ENCODE peak calls at places on chromosome 7, in nine cellular contexts. One of them, this sample, is unnamed.

GRCh38 chr7:158276414-158277218 is 311.0 kb downstream of the PTPRN2 start:
- DNase-seq in stimulated activated CD4-positive, alpha-beta T cell treated with anti-CD3 and anti-CD28 coated beads, Interleukin-2, amount 100 ng/mL, for 24 hours: no peak
- DNase-seq in HCT116: no peak
- DNase-seq in ureter: no peak
- DNase-seq in iPS-NIHi11: no peak
- DNase-seq in suprapubic skin: peak
- DNase-seq in stimulated activated CD8-positive, alpha-beta memory T cell treated with anti-CD3 and anti-CD28 coated beads, Interleukin-2, amount 100 ng/mL, for 48 hours: no peak
- DNase-seq in EH: no peak
- DNase-seq in posterior cingulate gyrus: no peak
- DNase-seq in this sample: no peak

GRCh38 chr7:1654738-1655490 is 15.2 kb upstream of the ELFN1 start:
- DNase-seq in EH: no peak
- DNase-seq in iPS-NIHi11: no peak
- DNase-seq in suprapubic skin: no peak
- DNase-seq in stimulated activated CD8-positive, alpha-beta memory T cell treated with anti-CD3 and anti-CD28 coated beads, Interleukin-2, amount 100 ng/mL, for 48 hours: no peak
- DNase-seq in ureter: no peak
- DNase-seq in HCT116: no peak
- DNase-seq in posterior cingulate gyrus: no peak
- DNase-seq in stimulated activated CD4-positive, alpha-beta T cell treated with anti-CD3 and anti-CD28 coated beads, Interleukin-2, amount 100 ng/mL, for 24 hours: no peak
- DNase-seq in this sample: no peak

GRCh38 chr7:112084506-112084905 is 121.7 kb downstream of the DOCK4 start:
- DNase-seq in stimulated activated CD4-positive, alpha-beta T cell treated with anti-CD3 and anti-CD28 coated beads, Interleukin-2, amount 100 ng/mL, for 24 hours: no peak
- DNase-seq in HCT116: no peak
- DNase-seq in EH: peak
- DNase-seq in posterior cingulate gyrus: no peak
- DNase-seq in stimulated activated CD8-positive, alpha-beta memory T cell treated with anti-CD3 and anti-CD28 coated beads, Interleukin-2, amount 100 ng/mL, for 48 hours: no peak
- DNase-seq in iPS-NIHi11: no peak
- DNase-seq in ureter: no peak
- DNase-seq in suprapubic skin: no peak
- DNase-seq in this sample: no peak

GRCh38 chr7:96316949-96317348 is 4.9 kb downstream of the SLC25A13 start:
- DNase-seq in posterior cingulate gyrus: no peak
- DNase-seq in suprapubic skin: no peak
- DNase-seq in ureter: no peak
- DNase-seq in EH: no peak
- DNase-seq in stimulated activated CD8-positive, alpha-beta memory T cell treated with anti-CD3 and anti-CD28 coated beads, Interleukin-2, amount 100 ng/mL, for 48 hours: no peak
- DNase-seq in HCT116: no peak
- DNase-seq in stimulated activated CD4-positive, alpha-beta T cell treated with anti-CD3 and anti-CD28 coated beads, Interleukin-2, amount 100 ng/mL, for 24 hours: no peak
- DNase-seq in iPS-NIHi11: no peak
- DNase-seq in this sample: no peak

GRCh38 chr7:79406371-79406770 is 47.1 kb downstream of the MAGI2 start:
- DNase-seq in iPS-NIHi11: no peak
- DNase-seq in ureter: no peak
- DNase-seq in EH: peak
- DNase-seq in posterior cingulate gyrus: no peak
- DNase-seq in HCT116: no peak
- DNase-seq in stimulated activated CD4-positive, alpha-beta T cell treated with anti-CD3 and anti-CD28 coated beads, Interleukin-2, amount 100 ng/mL, for 24 hours: no peak
- DNase-seq in suprapubic skin: no peak
- DNase-seq in stimulated activated CD8-positive, alpha-beta memory T cell treated with anti-CD3 and anti-CD28 coated beads, Interleukin-2, amount 100 ng/mL, for 48 hours: no peak
- DNase-seq in this sample: no peak

GRCh38 chr7:73866446-73866767 is 5.4 kb downstream of the TMEM270 start:
- DNase-seq in ureter: no peak
- DNase-seq in EH: no peak
- DNase-seq in suprapubic skin: no peak
- DNase-seq in HCT116: no peak
- DNase-seq in stimulated activated CD4-positive, alpha-beta T cell treated with anti-CD3 and anti-CD28 coated beads, Interleukin-2, amount 100 ng/mL, for 24 hours: no peak
- DNase-seq in posterior cingulate gyrus: no peak
- DNase-seq in iPS-NIHi11: no peak
- DNase-seq in stimulated activated CD8-positive, alpha-beta memory T cell treated with anti-CD3 and anti-CD28 coated beads, Interleukin-2, amount 100 ng/mL, for 48 hours: no peak
- DNase-seq in this sample: no peak

GRCh38 chr7:36979810-36980248 is 255.5 kb upstream of the AOAH start:
- DNase-seq in stimulated activated CD4-positive, alpha-beta T cell treated with anti-CD3 and anti-CD28 coated beads, Interleukin-2, amount 100 ng/mL, for 24 hours: no peak
- DNase-seq in ureter: no peak
- DNase-seq in suprapubic skin: no peak
- DNase-seq in stimulated activated CD8-positive, alpha-beta memory T cell treated with anti-CD3 and anti-CD28 coated beads, Interleukin-2, amount 100 ng/mL, for 48 hours: no peak
- DNase-seq in posterior cingulate gyrus: no peak
- DNase-seq in HCT116: no peak
- DNase-seq in iPS-NIHi11: no peak
- DNase-seq in EH: no peak
- DNase-seq in this sample: no peak

GRCh38 chr7:28078036-28078901 is 102.3 kb downstream of the JAZF1 start:
- DNase-seq in stimulated activated CD4-positive, alpha-beta T cell treated with anti-CD3 and anti-CD28 coated beads, Interleukin-2, amount 100 ng/mL, for 24 hours: peak
- DNase-seq in iPS-NIHi11: peak
- DNase-seq in ureter: no peak
- DNase-seq in EH: peak
- DNase-seq in suprapubic skin: no peak
- DNase-seq in HCT116: peak
- DNase-seq in posterior cingulate gyrus: peak
- DNase-seq in stimulated activated CD8-positive, alpha-beta memory T cell treated with anti-CD3 and anti-CD28 coated beads, Interleukin-2, amount 100 ng/mL, for 48 hours: peak
- DNase-seq in this sample: peak

GRCh38 chr7:101935521-101936141 is 118.2 kb downstream of the CUX1 start:
- DNase-seq in iPS-NIHi11: no peak
- DNase-seq in posterior cingulate gyrus: no peak
- DNase-seq in EH: no peak
- DNase-seq in HCT116: no peak
- DNase-seq in stimulated activated CD4-positive, alpha-beta T cell treated with anti-CD3 and anti-CD28 coated beads, Interleukin-2, amount 100 ng/mL, for 24 hours: no peak
- DNase-seq in suprapubic skin: no peak
- DNase-seq in stimulated activated CD8-positive, alpha-beta memory T cell treated with anti-CD3 and anti-CD28 coated beads, Interleukin-2, amount 100 ng/mL, for 48 hours: no peak
- DNase-seq in ureter: peak
- DNase-seq in this sample: no peak